ENCODE peak calls at places on chromosomes 12 and 14, in six cellular contexts. P, H, X, E, T and W are unnamed samples.
A peak's percentile ranks its signal among the peaks of the same experiment; 100 is the strongest.

GRCh38 chr12:90152897-90153624 is 444.4 kb upstream of the ATP2B1 start:
- DNase-seq in P (no peak), H (no peak), X (no peak), E (no peak), T (no peak), W (no peak)

GRCh38 chr12:127515941-127516340 is 751.0 kb upstream of the TMEM132C start:
- DNase-seq in P (no peak), H (no peak), X (no peak), E (no peak), T (no peak), W (no peak)

GRCh38 chr12:56190695-56191155 is 1.4 kb upstream of the SMARCC2 start:
- DNase-seq in P (peak; percentile 51), H (no peak), X (peak; percentile 15), E (no peak), T (no peak), W (no peak)

GRCh38 chr12:96194901-96195844 is 998 bp downstream of the ELK3 start:
- DNase-seq in P (peak; percentile 86), H (peak; percentile 80), X (no peak), E (peak; percentile 75), T (peak; percentile 38), W (peak; percentile 31)

GRCh38 chr12:17344649-17345048 is 738.7 kb upstream of the LMO3 start:
- DNase-seq in P (no peak), H (no peak), X (no peak), E (no peak), T (no peak), W (peak; percentile 35)

GRCh38 chr14:55336161-55336560 is 64.9 kb downstream of the FBXO34 start:
- DNase-seq in P (peak; percentile 27), H (no peak), X (no peak), E (no peak), T (no peak), W (no peak)

GRCh38 chr14:92387610-92388009 is 64.6 kb downstream of the SLC24A4 start:
- DNase-seq in P (no peak), H (no peak), X (no peak), E (no peak), T (no peak), W (no peak)

GRCh38 chr12:121837680-121838079 is 21.0 kb downstream of the HPD start:
- DNase-seq in P (no peak), H (no peak), X (no peak), E (no peak), T (no peak), W (no peak)

GRCh38 chr14:74592476-74593191 is 19.4 kb downstream of the LTBP2 start:
- DNase-seq in P (no peak), H (peak; percentile 44), X (no peak), E (no peak), T (no peak), W (no peak)

GRCh38 chr12:104190151-104190550 is 25.4 kb upstream of the TXNRD1 start:
- DNase-seq in P (no peak), H (no peak), X (no peak), E (no peak), T (no peak), W (no peak)

GRCh38 chr12:77925536-77926108 is 94.9 kb downstream of the NAV3 start:
- DNase-seq in P (peak; percentile 97), H (peak; percentile 60), X (peak; percentile 68), E (peak; percentile 95), T (peak; percentile 72), W (peak; percentile 99)

GRCh38 chr12:107196681-107197080 is 103.3 kb upstream of the CRY1 start:
- DNase-seq in P (no peak), H (no peak), X (no peak), E (no peak), T (no peak), W (no peak)

GRCh38 chr12:79324571-79324970 is 366.2 kb downstream of the PAWR start:
- DNase-seq in P (no peak), H (no peak), X (no peak), E (no peak), T (no peak), W (no peak)

GRCh38 chr14:88225721-88226120 is 97.3 kb downstream of the KCNK10 start:
- DNase-seq in P (no peak), H (no peak), X (peak; percentile 32), E (no peak), T (no peak), W (no peak)

GRCh38 chr12:104796475-104796862 is 161.6 kb downstream of the SLC41A2 start:
- DNase-seq in P (no peak), H (no peak), X (no peak), E (no peak), T (no peak), W (no peak)

GRCh38 chr14:77131206-77131605 is 10.4 kb downstream of the ZDHHC22 start:
- DNase-seq in P (no peak), H (no peak), X (no peak), E (no peak), T (no peak), W (no peak)

GRCh38 chr12:69154585-69155363 is 84.6 kb upstream of the CPSF6 start:
- DNase-seq in P (peak; percentile 70), H (peak; percentile 72), X (peak; percentile 57), E (peak; percentile 64), T (peak; percentile 79), W (peak; percentile 67)

DNA sequence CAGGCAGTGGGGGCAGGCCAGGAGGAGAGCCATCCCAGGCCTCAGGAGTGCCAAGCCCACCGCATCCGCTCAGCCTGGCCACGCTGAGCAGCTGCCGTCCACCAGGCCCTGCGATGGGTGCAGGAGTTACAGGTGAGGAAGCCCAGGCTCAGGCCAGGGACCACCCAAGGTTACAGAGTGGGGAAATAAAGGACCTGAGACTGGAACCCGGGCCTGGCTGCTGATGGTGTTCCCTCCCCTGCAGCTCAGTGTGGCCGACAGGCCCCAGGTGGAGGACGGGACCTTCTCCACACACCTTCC is 48.9 kb upstream of the DIO3 start:
- DNase-seq in P (no peak), H (peak; percentile 38), X (no peak), E (no peak), T (no peak), W (no peak)
- H3K27me3 ChIP-seq in P (no peaks in the 10 kb centered on the region), H (no peaks in the 10 kb centered on the region), X (peaks cover 7% of the 10 kb centered on the region), E (no peaks in the 10 kb centered on the region), T (no peaks in the 10 kb centered on the region), W (no peaks in the 10 kb centered on the region)

DNA sequence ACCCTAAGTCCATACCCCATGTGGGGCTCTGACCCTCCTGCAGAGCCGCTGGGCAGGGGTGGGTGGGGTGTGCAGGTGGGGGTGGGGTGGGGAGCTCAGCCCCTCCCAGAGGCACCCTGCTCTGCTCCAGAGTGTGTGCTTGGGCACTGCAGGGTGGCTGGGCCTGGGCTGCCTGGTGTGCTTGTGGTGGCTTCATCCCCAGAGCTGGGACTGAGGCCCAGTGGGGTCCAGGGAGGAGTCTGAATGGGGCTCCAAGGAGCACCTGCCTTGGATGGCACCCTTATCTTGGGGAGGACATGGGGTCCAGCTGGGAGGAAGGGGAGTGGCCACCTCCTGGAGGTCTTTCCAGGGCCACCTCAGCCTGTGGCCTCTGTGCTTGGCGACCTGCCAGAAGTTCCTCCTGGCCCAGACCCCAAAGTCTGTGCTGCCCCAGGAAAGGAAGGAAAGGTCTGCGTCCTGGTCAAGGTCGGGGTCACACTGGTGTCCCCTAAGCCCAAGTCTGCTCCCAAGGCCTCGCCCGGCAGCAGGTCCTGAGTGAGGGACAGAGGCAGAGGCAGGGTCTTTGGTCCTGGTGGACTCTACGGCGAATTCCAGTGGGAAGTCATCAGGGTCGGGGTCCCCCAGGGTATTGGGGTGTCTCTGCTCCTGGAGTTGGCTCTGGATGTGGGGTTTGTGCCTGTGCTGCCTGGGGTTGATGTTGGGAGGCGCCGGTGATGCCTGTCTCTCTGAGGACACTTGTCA is 373.4 kb downstream of the TMEM121 start:
- DNase-seq in P (no peak), H (peak; percentile 31), X (no peak), E (no peak), T (no peak), W (no peak)
- H3K9me3 ChIP-seq in P (no peaks in the 10 kb centered on the region), H (no peaks in the 10 kb centered on the region), X (no peaks in the 10 kb centered on the region), E (no peaks in the 10 kb centered on the region), T (no peaks in the 10 kb centered on the region), W (no peaks in the 10 kb centered on the region)

GRCh38 chr14:69699743-69700309 is 67.1 kb upstream of the SRSF5 start:
- DNase-seq in P (no peak), H (no peak), X (no peak), E (no peak), T (peak; percentile 80), W (no peak)

GRCh38 chr14:69701269-69701668 is 65.7 kb upstream of the SRSF5 start:
- DNase-seq in P (no peak), H (no peak), X (no peak), E (no peak), T (no peak), W (no peak)

GRCh38 chr14:69701857-69702256 is 65.1 kb upstream of the SRSF5 start:
- DNase-seq in P (no peak), H (no peak), X (no peak), E (no peak), T (no peak), W (no peak)

GRCh38 chr14:69698572-69698971 is 68.4 kb upstream of the SRSF5 start:
- DNase-seq in P (no peak), H (no peak), X (no peak), E (no peak), T (no peak), W (no peak)

DNA sequence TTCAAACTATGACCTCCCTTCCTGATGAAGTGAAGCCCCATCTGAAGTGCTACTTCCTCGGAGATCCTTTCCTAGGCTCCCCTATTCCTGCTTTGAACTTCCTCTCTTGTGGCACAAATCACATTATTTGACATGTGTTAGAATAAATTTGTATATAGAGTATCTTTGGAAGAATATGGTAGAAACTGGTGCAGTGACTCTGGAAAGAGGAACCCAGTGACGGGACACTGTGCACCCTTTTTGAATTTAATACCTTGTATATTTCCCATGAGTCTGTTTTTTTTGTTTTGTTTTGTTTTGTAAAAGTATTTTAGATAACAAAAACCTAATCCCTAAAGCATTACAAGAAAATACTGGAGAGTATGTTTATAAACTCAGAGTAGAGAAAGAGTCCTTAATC is 66.3 kb upstream of the SRSF5 start:
- DNase-seq in P (no peak), H (no peak), X (no peak), E (no peak), T (no peak), W (peak; percentile 43)
- H3K4me1 ChIP-seq in P (peaks cover 33% of the 10 kb centered on the region), H (peaks cover 2% of the 10 kb centered on the region), X (peaks cover 48% of the 10 kb centered on the region), E (peaks cover 4% of the 10 kb centered on the region), T (peaks cover 78% of the 10 kb centered on the region), W (peaks cover 46% of the 10 kb centered on the region)

GRCh38 chr12:54002915-54003339 is 3.0 kb downstream of the HOXC9 start:
- DNase-seq in P (no peak), H (peak; percentile 34), X (no peak), E (no peak), T (no peak), W (no peak)
- H3K27me3 ChIP-seq in P (peaks cover 100% of the 10 kb centered on the region), H (no peaks in the 10 kb centered on the region), X (peaks cover 100% of the 10 kb centered on the region), E (no peaks in the 10 kb centered on the region), T (peaks cover 74% of the 10 kb centered on the region), W (peaks cover 17% of the 10 kb centered on the region)

GRCh38 chr12:40219760-40220159 is 5.0 kb upstream of the LRRK2 start:
- DNase-seq in P (no peak), H (no peak), X (no peak), E (no peak), T (no peak), W (no peak)
- H3K9me3 ChIP-seq in P (no peaks in the 10 kb centered on the region), H (no peaks in the 10 kb centered on the region), X (no peaks in the 10 kb centered on the region), E (no peaks in the 10 kb centered on the region), T (no peaks in the 10 kb centered on the region), W (no peaks in the 10 kb centered on the region)